ENCODE peak calls at places on chromosomes 5 and 9, in six cellular contexts. One of them, this sample, is unnamed. For H3K9me3, the result is how much of the 10 kb centered on the place peaks cover.

GRCh38 chr9:110015759-110016158 is 192.2 kb downstream of the C9orf152 start:
- DNase-seq in sigmoid colon: no peak
- DNase-seq in A549: peak
- DNase-seq in heart left ventricle: no peak
- DNase-seq in AG04450: peak
- DNase-seq in BE2C: no peak
- DNase-seq in this sample: peak

GRCh38 chr5:176517053-176517661 is 20.0 kb downstream of the RNF44 start:
- DNase-seq in A549: no peak
- DNase-seq in BE2C: no peak
- DNase-seq in AG04450: no peak
- DNase-seq in heart left ventricle: no peak
- DNase-seq in sigmoid colon: no peak
- DNase-seq in this sample: no peak

GRCh38 chr9:121830441-121831140 is 179.2 kb downstream of the DAB2IP start:
- DNase-seq in heart left ventricle: peak
- DNase-seq in A549: no peak
- DNase-seq in BE2C: no peak
- DNase-seq in sigmoid colon: peak
- DNase-seq in AG04450: no peak
- DNase-seq in this sample: no peak

GRCh38 chr9:123111977-123112869 is 78.8 kb downstream of the GPR21 start:
- DNase-seq in heart left ventricle: peak
- DNase-seq in BE2C: peak
- DNase-seq in A549: no peak
- DNase-seq in AG04450: no peak
- DNase-seq in sigmoid colon: no peak
- DNase-seq in this sample: no peak

GRCh38 chr5:132772291-132773070 is 4.6 kb downstream of the SEPTIN8 start:
- DNase-seq in heart left ventricle: no peak
- DNase-seq in sigmoid colon: peak
- DNase-seq in BE2C: no peak
- DNase-seq in AG04450: no peak
- DNase-seq in A549: no peak
- DNase-seq in this sample: no peak

GRCh38 chr9:123365881-123366528 is 10.0 kb downstream of the CRB2 start:
- DNase-seq in BE2C: no peak
- DNase-seq in sigmoid colon: no peak
- DNase-seq in heart left ventricle: no peak
- DNase-seq in AG04450: no peak
- DNase-seq in A549: no peak
- DNase-seq in this sample: no peak

GRCh38 chr9:12784461-12785250 is 9.8 kb downstream of the LURAP1L start:
- DNase-seq in A549: peak
- DNase-seq in sigmoid colon: peak
- DNase-seq in BE2C: no peak
- DNase-seq in AG04450: peak
- DNase-seq in heart left ventricle: no peak
- DNase-seq in this sample: peak

GRCh38 chr5:150989695-150990094 is 30.7 kb upstream of the GPX3 start:
- DNase-seq in heart left ventricle: no peak
- DNase-seq in sigmoid colon: no peak
- DNase-seq in AG04450: no peak
- DNase-seq in A549: no peak
- DNase-seq in BE2C: peak
- DNase-seq in this sample: no peak

GRCh38 chr5:96476654-96477053 is 43.6 kb upstream of the PCSK1 start:
- DNase-seq in A549: no peak
- DNase-seq in AG04450: no peak
- DNase-seq in BE2C: no peak
- DNase-seq in sigmoid colon: no peak
- DNase-seq in heart left ventricle: no peak
- DNase-seq in this sample: peak

GRCh38 chr9:101418518-101419111 is 17.0 kb downstream of the ALDOB start:
- DNase-seq in A549: no peak
- DNase-seq in heart left ventricle: no peak
- DNase-seq in AG04450: no peak
- DNase-seq in BE2C: no peak
- DNase-seq in sigmoid colon: no peak
- DNase-seq in this sample: no peak

GRCh38 chr9:101458955-101459631 is 23.5 kb upstream of the ALDOB start:
- DNase-seq in BE2C: peak
- DNase-seq in AG04450: peak
- DNase-seq in sigmoid colon: no peak
- DNase-seq in heart left ventricle: no peak
- DNase-seq in A549: peak
- DNase-seq in this sample: peak

GRCh38 chr5:133581918-133582317 is 30.4 kb downstream of the FSTL4 start:
- DNase-seq in A549: no peak
- DNase-seq in BE2C: no peak
- DNase-seq in sigmoid colon: no peak
- DNase-seq in AG04450: no peak
- DNase-seq in heart left ventricle: no peak
- DNase-seq in this sample: no peak

GRCh38 chr9:98150164-98150563 is 31.1 kb upstream of the TRIM14 start:
- DNase-seq in heart left ventricle: no peak
- DNase-seq in AG04450: no peak
- DNase-seq in sigmoid colon: no peak
- DNase-seq in A549: no peak
- DNase-seq in BE2C: no peak
- DNase-seq in this sample: peak

GRCh38 chr9:36623280-36623679 is 50.6 kb downstream of the MELK start:
- DNase-seq in heart left ventricle: no peak
- DNase-seq in BE2C: no peak
- DNase-seq in A549: no peak
- DNase-seq in sigmoid colon: no peak
- DNase-seq in AG04450: no peak
- DNase-seq in this sample: no peak

GRCh38 chr9:91182429-91182828 is 179.3 kb downstream of the AUH start:
- DNase-seq in heart left ventricle: no peak
- DNase-seq in sigmoid colon: no peak
- DNase-seq in A549: peak
- DNase-seq in BE2C: no peak
- DNase-seq in AG04450: no peak
- DNase-seq in this sample: no peak

GRCh38 chr5:172005708-172006377 is 595 bp downstream of the FBXW11 start:
- DNase-seq in BE2C: peak
- DNase-seq in heart left ventricle: peak
- DNase-seq in sigmoid colon: peak
- DNase-seq in AG04450: no peak
- DNase-seq in A549: peak
- DNase-seq in this sample: peak

GRCh38 chr5:148482697-148483462 is 99.1 kb downstream of the FBXO38 start:
- DNase-seq in sigmoid colon: no peak
- DNase-seq in heart left ventricle: peak
- DNase-seq in AG04450: no peak
- DNase-seq in A549: peak
- DNase-seq in BE2C: peak
- DNase-seq in this sample: peak

GRCh38 chr9:90169490-90169889 is 473.1 kb downstream of the DIRAS2 start:
- DNase-seq in sigmoid colon: no peak
- DNase-seq in AG04450: no peak
- DNase-seq in BE2C: no peak
- DNase-seq in A549: no peak
- DNase-seq in heart left ventricle: no peak
- DNase-seq in this sample: no peak

GRCh38 chr9:107700902-107701301 is 211.3 kb upstream of the KLF4 start:
- DNase-seq in heart left ventricle: no peak
- DNase-seq in BE2C: no peak
- DNase-seq in sigmoid colon: no peak
- DNase-seq in A549: no peak
- DNase-seq in AG04450: no peak
- DNase-seq in this sample: no peak

GRCh38 chr9:74821636-74822035 is 66.1 kb downstream of the TRPM6 start:
- DNase-seq in A549: no peak
- DNase-seq in AG04450: no peak
- DNase-seq in heart left ventricle: no peak
- DNase-seq in sigmoid colon: no peak
- DNase-seq in BE2C: no peak
- DNase-seq in this sample: no peak

GRCh38 chr5:52786937-52787599 is 648 bp upstream of the ITGA1 start:
- DNase-seq in A549: peak
- DNase-seq in BE2C: no peak
- DNase-seq in heart left ventricle: no peak
- DNase-seq in sigmoid colon: peak
- DNase-seq in AG04450: no peak
- DNase-seq in this sample: peak

GRCh38 chr9:123642291-123643278 is 286.6 kb downstream of the CRB2 start:
- DNase-seq in heart left ventricle: no peak
- DNase-seq in A549: no peak
- DNase-seq in sigmoid colon: peak
- DNase-seq in BE2C: peak
- DNase-seq in AG04450: no peak
- DNase-seq in this sample: no peak

GRCh38 chr5:171492781-171493180 is 73.3 kb downstream of the FGF18 start:
- DNase-seq in BE2C: peak
- DNase-seq in sigmoid colon: no peak
- DNase-seq in A549: peak
- DNase-seq in heart left ventricle: no peak
- DNase-seq in AG04450: no peak
- DNase-seq in this sample: no peak

GRCh38 chr5:172746725-172747124 is 24.3 kb downstream of the DUSP1 start:
- DNase-seq in BE2C: no peak
- DNase-seq in heart left ventricle: no peak
- DNase-seq in sigmoid colon: peak
- DNase-seq in A549: no peak
- DNase-seq in AG04450: no peak
- DNase-seq in this sample: no peak

GRCh38 chr5:53616939-53617549 is 56.6 kb downstream of the NDUFS4 start:
- DNase-seq in sigmoid colon: no peak
- DNase-seq in BE2C: no peak
- DNase-seq in AG04450: no peak
- DNase-seq in A549: no peak
- DNase-seq in heart left ventricle: no peak
- DNase-seq in this sample: peak

GRCh38 chr5:170313344-170313743 is 15.8 kb upstream of the LCP2 start:
- DNase-seq in heart left ventricle: no peak
- DNase-seq in BE2C: no peak
- DNase-seq in sigmoid colon: no peak
- DNase-seq in A549: peak
- DNase-seq in AG04450: no peak
- DNase-seq in this sample: no peak

GRCh38 chr5:154193636-154194035 is 3.1 kb downstream of the GALNT10 start:
- DNase-seq in sigmoid colon: no peak
- DNase-seq in AG04450: no peak
- DNase-seq in A549: no peak
- DNase-seq in BE2C: no peak
- DNase-seq in heart left ventricle: no peak
- DNase-seq in this sample: peak

GRCh38 chr5:179271301-179271650 is 74.0 kb downstream of the ADAMTS2 start:
- DNase-seq in AG04450: no peak
- DNase-seq in sigmoid colon: no peak
- DNase-seq in A549: no peak
- DNase-seq in BE2C: no peak
- DNase-seq in heart left ventricle: peak
- DNase-seq in this sample: no peak

DNA sequence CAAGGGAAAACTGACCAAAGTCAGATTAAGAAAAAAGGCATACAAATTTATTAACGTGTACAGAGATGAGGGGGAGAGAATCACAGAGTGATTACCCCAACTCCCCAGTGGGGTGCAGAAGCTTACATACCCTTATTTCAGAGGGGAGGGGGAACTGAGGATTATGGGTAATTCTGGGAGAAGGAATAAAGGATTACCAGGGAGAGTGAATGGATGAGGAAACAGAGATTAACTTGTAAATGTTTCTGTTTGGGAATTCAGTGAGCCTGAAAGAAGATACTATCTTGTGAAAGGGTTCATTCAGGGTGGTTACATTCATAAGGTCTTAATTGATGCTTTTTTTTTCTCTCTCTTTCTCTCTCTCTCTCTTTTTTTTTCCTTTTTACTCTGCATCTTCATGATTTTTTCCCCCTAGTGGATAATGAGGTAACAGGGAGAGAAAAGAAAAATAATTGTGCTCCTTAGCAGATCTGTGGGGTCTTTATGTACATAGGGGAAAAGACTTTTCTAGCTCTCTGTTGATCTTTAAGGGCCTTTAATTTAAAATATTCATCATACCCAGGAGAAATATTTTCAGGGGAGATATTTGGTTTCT is 49.4 kb downstream of the TARS1 start:
- DNase-seq in heart left ventricle: no peak
- DNase-seq in A549: no peak
- DNase-seq in AG04450: no peak
- DNase-seq in BE2C: no peak
- DNase-seq in sigmoid colon: no peak
- DNase-seq in this sample: no peak
- TF ChIP-seq CTCF in heart left ventricle: no peak
- TF ChIP-seq CTCF in A549: no peak
- TF ChIP-seq CTCF in AG04450: no peak
- TF ChIP-seq CTCF in BE2C: no peak
- TF ChIP-seq CTCF in sigmoid colon: no peak
- TF ChIP-seq CTCF in this sample: no peak

DNA sequence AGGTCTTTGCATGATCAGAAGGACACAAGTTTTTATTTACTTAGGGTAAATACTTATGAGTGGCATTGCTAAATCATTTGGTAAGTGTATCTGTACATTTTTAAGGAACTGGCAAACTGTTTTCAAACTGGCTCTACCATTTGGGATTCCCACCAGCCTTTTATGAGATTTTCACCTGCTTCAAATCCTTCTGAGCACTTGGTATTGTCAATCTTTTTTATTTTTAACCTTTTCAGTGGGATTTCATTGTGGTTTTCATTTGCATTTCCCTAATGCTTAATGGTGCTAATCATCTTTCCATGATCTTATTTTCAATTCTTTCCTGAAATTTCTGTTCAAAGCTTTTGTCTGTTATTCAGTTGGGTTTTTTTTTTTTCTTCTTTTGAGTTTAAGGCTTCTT is 475.6 kb downstream of the MAN2A1 start:
- DNase-seq in sigmoid colon: no peak
- DNase-seq in BE2C: no peak
- DNase-seq in A549: no peak
- DNase-seq in AG04450: no peak
- DNase-seq in heart left ventricle: no peak
- DNase-seq in this sample: no peak
- H3K9me3 ChIP-seq in sigmoid colon: under half
- H3K9me3 ChIP-seq in BE2C: under half
- H3K9me3 ChIP-seq in A549: under half
- H3K9me3 ChIP-seq in AG04450: under half
- H3K9me3 ChIP-seq in heart left ventricle: under half
- H3K9me3 ChIP-seq in this sample: under half

GRCh38 chr5:138610468-138611294 is 35.5 kb upstream of the HSPA9 start:
- DNase-seq in AG04450: no peak
- DNase-seq in BE2C: peak
- DNase-seq in sigmoid colon: peak
- DNase-seq in A549: peak
- DNase-seq in heart left ventricle: no peak
- DNase-seq in this sample: no peak
- TF ChIP-seq CTCF in AG04450: peak
- TF ChIP-seq CTCF in BE2C: peak
- TF ChIP-seq CTCF in sigmoid colon: no peak
- TF ChIP-seq CTCF in A549: no peak
- TF ChIP-seq CTCF in heart left ventricle: no peak
- TF ChIP-seq CTCF in this sample: peak

DNA sequence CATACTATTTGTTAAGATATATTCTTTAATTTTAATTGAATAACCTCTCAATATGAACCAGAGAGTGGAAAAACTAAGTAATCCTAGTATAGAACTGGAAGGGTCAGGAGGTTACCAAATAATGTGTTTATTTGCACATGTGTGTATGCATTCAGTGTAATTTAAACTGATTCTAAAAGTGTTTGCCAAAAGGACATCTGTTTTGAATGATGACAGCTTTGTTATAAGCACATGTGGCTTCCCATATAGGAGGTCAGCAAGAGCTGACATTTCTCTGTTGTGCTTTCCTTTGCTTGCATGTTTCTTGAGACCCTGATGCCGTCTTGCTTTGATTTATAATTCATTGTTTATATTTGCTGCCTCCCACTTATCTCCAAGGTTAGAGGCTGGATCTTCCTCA is 383.4 kb downstream of the BRINP1 start:
- DNase-seq in A549: no peak
- DNase-seq in heart left ventricle: no peak
- DNase-seq in sigmoid colon: no peak
- DNase-seq in AG04450: no peak
- DNase-seq in BE2C: no peak
- DNase-seq in this sample: no peak
- H3K9me3 ChIP-seq in A549: under half
- H3K9me3 ChIP-seq in heart left ventricle: under half
- H3K9me3 ChIP-seq in sigmoid colon: under half
- H3K9me3 ChIP-seq in AG04450: under half
- H3K9me3 ChIP-seq in BE2C: under half
- H3K9me3 ChIP-seq in this sample: under half

This sample was measured in osteoblast.